ENCODE peak calls at places on chromosomes 13 and 19, in four cellular contexts. One of them, this sample, is unnamed. For H3K4me1, the result is how much of the 10 kb centered on the place peaks cover.

GRCh38 chr19:31271569-31271911 is 77.7 kb downstream of the TSHZ3 start:
- DNase-seq in tibial nerve: no peak
- DNase-seq in upper lobe of right lung: no peak
- DNase-seq in lower lobe of right lung: no peak
- DNase-seq in this sample: no peak

GRCh38 chr19:27765397-27765796 is 1447.6 kb downstream of the UQCRFS1 start:
- DNase-seq in tibial nerve: peak
- DNase-seq in lower lobe of right lung: no peak
- DNase-seq in upper lobe of right lung: no peak
- DNase-seq in this sample: no peak

GRCh38 chr19:36113895-36114762 is 546 bp downstream of the POLR2I start:
- DNase-seq in upper lobe of right lung: no peak
- DNase-seq in lower lobe of right lung: no peak
- DNase-seq in tibial nerve: peak
- DNase-seq in this sample: peak

GRCh38 chr13:106496072-106496997 is 39.1 kb downstream of the EFNB2 start:
- DNase-seq in tibial nerve: no peak
- DNase-seq in upper lobe of right lung: no peak
- DNase-seq in lower lobe of right lung: no peak
- DNase-seq in this sample: no peak

GRCh38 chr19:32543107-32543900 is 37.7 kb upstream of the PDCD5 start:
- DNase-seq in tibial nerve: no peak
- DNase-seq in upper lobe of right lung: no peak
- DNase-seq in lower lobe of right lung: no peak
- DNase-seq in this sample: no peak

GRCh38 chr13:40031031-40031430 is 375.6 kb downstream of the COG6 start:
- DNase-seq in upper lobe of right lung: no peak
- DNase-seq in lower lobe of right lung: no peak
- DNase-seq in tibial nerve: no peak
- DNase-seq in this sample: no peak

GRCh38 chr19:1947651-1948209 is 6.8 kb downstream of the CSNK1G2 start:
- DNase-seq in lower lobe of right lung: no peak
- DNase-seq in upper lobe of right lung: peak
- DNase-seq in tibial nerve: no peak
- DNase-seq in this sample: no peak

GRCh38 chr19:6210091-6210490 is 69.7 kb downstream of the MLLT1 start:
- DNase-seq in lower lobe of right lung: peak
- DNase-seq in tibial nerve: no peak
- DNase-seq in upper lobe of right lung: peak
- DNase-seq in this sample: no peak

GRCh38 chr13:22110368-22110767 is 439.5 kb downstream of the FGF9 start:
- DNase-seq in upper lobe of right lung: no peak
- DNase-seq in tibial nerve: no peak
- DNase-seq in lower lobe of right lung: no peak
- DNase-seq in this sample: no peak

GRCh38 chr13:94343243-94343585 is 136.3 kb downstream of the DCT start:
- DNase-seq in tibial nerve: no peak
- DNase-seq in lower lobe of right lung: no peak
- DNase-seq in upper lobe of right lung: no peak
- DNase-seq in this sample: no peak

GRCh38 chr19:4969772-4970531 is 1.0 kb downstream of the KDM4B start:
- DNase-seq in upper lobe of right lung: no peak
- DNase-seq in tibial nerve: no peak
- DNase-seq in lower lobe of right lung: no peak
- DNase-seq in this sample: no peak

GRCh38 chr19:14477417-14478112 is 2.4 kb upstream of the PTGER1 start:
- DNase-seq in upper lobe of right lung: no peak
- DNase-seq in tibial nerve: no peak
- DNase-seq in lower lobe of right lung: no peak
- DNase-seq in this sample: no peak

GRCh38 chr13:49749852-49750251 is 42.6 kb downstream of the KPNA3 start:
- DNase-seq in upper lobe of right lung: no peak
- DNase-seq in tibial nerve: no peak
- DNase-seq in lower lobe of right lung: no peak
- DNase-seq in this sample: no peak

GRCh38 chr19:17404621-17405249 is 695 bp downstream of the BST2 start:
- DNase-seq in lower lobe of right lung: no peak
- DNase-seq in tibial nerve: no peak
- DNase-seq in upper lobe of right lung: no peak
- DNase-seq in this sample: no peak

GRCh38 chr19:51354103-51354741 is 12.0 kb downstream of the ETFB start:
- DNase-seq in tibial nerve: no peak
- DNase-seq in lower lobe of right lung: no peak
- DNase-seq in upper lobe of right lung: no peak
- DNase-seq in this sample: no peak

GRCh38 chr19:55372316-55373081 is 2.2 kb upstream of the IL11 start:
- DNase-seq in upper lobe of right lung: no peak
- DNase-seq in lower lobe of right lung: no peak
- DNase-seq in tibial nerve: no peak
- DNase-seq in this sample: no peak

GRCh38 chr19:12833747-12834417 is 497 bp downstream of the RTBDN start:
- DNase-seq in upper lobe of right lung: peak
- DNase-seq in lower lobe of right lung: no peak
- DNase-seq in tibial nerve: no peak
- DNase-seq in this sample: peak

GRCh38 chr13:79937311-79938243 is 403.3 kb downstream of the SPRY2 start:
- DNase-seq in upper lobe of right lung: no peak
- DNase-seq in tibial nerve: no peak
- DNase-seq in lower lobe of right lung: no peak
- DNase-seq in this sample: no peak

GRCh38 chr13:110304256-110304655 is 2.7 kb downstream of the COL4A1 start:
- DNase-seq in tibial nerve: peak
- DNase-seq in upper lobe of right lung: no peak
- DNase-seq in lower lobe of right lung: no peak
- DNase-seq in this sample: no peak

GRCh38 chr19:49680473-49681351 is 3.6 kb downstream of the PRMT1 start:
- DNase-seq in upper lobe of right lung: peak
- DNase-seq in lower lobe of right lung: peak
- DNase-seq in tibial nerve: peak
- DNase-seq in this sample: peak

GRCh38 chr13:96238861-96239260 is 149.0 kb downstream of the HS6ST3 start:
- DNase-seq in lower lobe of right lung: no peak
- DNase-seq in tibial nerve: no peak
- DNase-seq in upper lobe of right lung: no peak
- DNase-seq in this sample: no peak

GRCh38 chr19:12668937-12669271 is 2.3 kb downstream of the WDR83 start:
- DNase-seq in lower lobe of right lung: peak
- DNase-seq in upper lobe of right lung: peak
- DNase-seq in tibial nerve: peak
- DNase-seq in this sample: no peak

GRCh38 chr19:1237754-1238372 is at the start of gene CBARP:
- DNase-seq in lower lobe of right lung: no peak
- DNase-seq in upper lobe of right lung: peak
- DNase-seq in tibial nerve: no peak
- DNase-seq in this sample: no peak

GRCh38 chr13:113777311-113778260 is 18.6 kb downstream of the TMEM255B start:
- DNase-seq in upper lobe of right lung: peak
- DNase-seq in lower lobe of right lung: no peak
- DNase-seq in tibial nerve: no peak
- DNase-seq in this sample: no peak

GRCh38 chr19:34962945-34963530 is 991 bp downstream of the ZNF792 start:
- DNase-seq in lower lobe of right lung: no peak
- DNase-seq in upper lobe of right lung: no peak
- DNase-seq in tibial nerve: no peak
- DNase-seq in this sample: no peak

GRCh38 chr13:71607575-71607974 is 259.4 kb downstream of the DACH1 start:
- DNase-seq in lower lobe of right lung: no peak
- DNase-seq in tibial nerve: no peak
- DNase-seq in upper lobe of right lung: no peak
- DNase-seq in this sample: no peak

GRCh38 chr13:112764864-112765561 is 75.2 kb downstream of the ATP11A start:
- DNase-seq in tibial nerve: no peak
- DNase-seq in lower lobe of right lung: peak
- DNase-seq in upper lobe of right lung: peak
- DNase-seq in this sample: peak

GRCh38 chr13:76832258-76832988 is 53.8 kb downstream of the KCTD12 start:
- DNase-seq in upper lobe of right lung: no peak
- DNase-seq in lower lobe of right lung: no peak
- DNase-seq in tibial nerve: no peak
- DNase-seq in this sample: no peak

GRCh38 chr19:45107621-45108170 is 14.7 kb downstream of the PPP1R37 start:
- DNase-seq in lower lobe of right lung: no peak
- DNase-seq in upper lobe of right lung: no peak
- DNase-seq in tibial nerve: no peak
- DNase-seq in this sample: no peak

GRCh38 chr19:53780506-53780905 is 43.6 kb downstream of the NLRP12 start:
- DNase-seq in lower lobe of right lung: no peak
- DNase-seq in upper lobe of right lung: no peak
- DNase-seq in tibial nerve: no peak
- DNase-seq in this sample: no peak
- H3K4me1 ChIP-seq in lower lobe of right lung: under half
- H3K4me1 ChIP-seq in upper lobe of right lung: under half
- H3K4me1 ChIP-seq in tibial nerve: under half
- H3K4me1 ChIP-seq in this sample: under half

DNA sequence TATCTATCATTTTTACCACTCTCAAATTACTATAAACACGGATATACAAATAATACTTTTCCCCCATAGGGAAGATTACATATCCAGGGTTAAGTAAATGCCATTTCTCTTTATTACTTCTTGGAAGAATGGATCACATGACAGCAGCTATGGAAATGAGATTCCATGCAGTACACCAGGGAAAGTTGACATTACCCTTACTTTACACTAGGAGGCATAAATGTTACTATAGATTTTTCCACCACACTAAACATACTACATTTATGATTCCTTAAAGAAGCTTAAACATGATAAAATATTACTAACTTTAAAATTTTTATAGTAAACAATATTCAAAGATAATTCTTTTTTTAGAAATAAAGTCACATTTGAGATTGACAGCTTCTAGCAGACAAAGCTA is 611.4 kb downstream of the PCDH9 start:
- DNase-seq in upper lobe of right lung: no peak
- DNase-seq in tibial nerve: no peak
- DNase-seq in lower lobe of right lung: no peak
- DNase-seq in this sample: no peak
- TF ChIP-seq CTCF in upper lobe of right lung: peak
- TF ChIP-seq CTCF in tibial nerve: peak
- TF ChIP-seq CTCF in lower lobe of right lung: peak
- TF ChIP-seq CTCF in this sample: no peak

DNA sequence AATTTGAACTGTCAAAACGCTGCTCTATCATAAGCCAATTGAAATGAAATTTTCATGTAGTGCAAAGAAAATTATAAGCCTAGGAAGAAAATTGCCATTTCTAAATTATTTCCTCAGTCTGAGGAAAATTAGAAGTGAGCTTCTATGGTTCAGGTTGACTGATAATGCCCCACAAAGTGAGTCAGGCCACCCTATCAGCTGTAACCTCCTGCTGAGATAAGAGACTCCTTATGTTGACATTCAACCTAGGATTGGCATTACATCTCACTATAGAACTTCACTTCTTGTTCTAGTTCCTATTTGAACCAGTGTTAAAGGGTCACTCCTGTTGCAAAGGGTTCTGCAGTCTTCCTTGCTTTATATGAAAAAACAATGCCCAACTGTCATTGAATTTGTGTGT is 32.6 kb upstream of the RFC3 start:
- DNase-seq in upper lobe of right lung: no peak
- DNase-seq in tibial nerve: no peak
- DNase-seq in lower lobe of right lung: no peak
- DNase-seq in this sample: no peak
- H3K4me1 ChIP-seq in upper lobe of right lung: under half
- H3K4me1 ChIP-seq in tibial nerve: under half
- H3K4me1 ChIP-seq in lower lobe of right lung: under half
- H3K4me1 ChIP-seq in this sample: under half

GRCh38 chr13:59176775-59177174 is 987.0 kb downstream of the DIAPH3 start:
- DNase-seq in tibial nerve: no peak
- DNase-seq in lower lobe of right lung: no peak
- DNase-seq in upper lobe of right lung: no peak
- DNase-seq in this sample: no peak
- TF ChIP-seq CTCF in tibial nerve: no peak
- TF ChIP-seq CTCF in lower lobe of right lung: no peak
- TF ChIP-seq CTCF in upper lobe of right lung: no peak
- TF ChIP-seq CTCF in this sample: no peak

GRCh38 chr19:38928406-38929001 is 2.1 kb downstream of the SARS2 start:
- DNase-seq in upper lobe of right lung: no peak
- DNase-seq in lower lobe of right lung: no peak
- DNase-seq in tibial nerve: no peak
- DNase-seq in this sample: no peak

GRCh38 chr19:38930776-38931761 is at the start of gene MRPS12:
- DNase-seq in tibial nerve: peak
- DNase-seq in lower lobe of right lung: peak
- DNase-seq in upper lobe of right lung: peak
- DNase-seq in this sample: peak

GRCh38 chr19:38932425-38933179 is 1.9 kb downstream of the MRPS12 start:
- DNase-seq in lower lobe of right lung: no peak
- DNase-seq in upper lobe of right lung: no peak
- DNase-seq in tibial nerve: no peak
- DNase-seq in this sample: peak

GRCh38 chr19:38933544-38933943 is 2.8 kb downstream of the MRPS12 start:
- DNase-seq in tibial nerve: no peak
- DNase-seq in upper lobe of right lung: no peak
- DNase-seq in lower lobe of right lung: no peak
- DNase-seq in this sample: no peak

GRCh38 chr19:38929929-38930775 is at the start of gene SARS2:
- DNase-seq in tibial nerve: peak
- DNase-seq in upper lobe of right lung: peak
- DNase-seq in lower lobe of right lung: peak
- DNase-seq in this sample: peak
- H3K4me1 ChIP-seq in tibial nerve: under half
- H3K4me1 ChIP-seq in upper lobe of right lung: under half
- H3K4me1 ChIP-seq in lower lobe of right lung: under half
- H3K4me1 ChIP-seq in this sample: under half

DNA sequence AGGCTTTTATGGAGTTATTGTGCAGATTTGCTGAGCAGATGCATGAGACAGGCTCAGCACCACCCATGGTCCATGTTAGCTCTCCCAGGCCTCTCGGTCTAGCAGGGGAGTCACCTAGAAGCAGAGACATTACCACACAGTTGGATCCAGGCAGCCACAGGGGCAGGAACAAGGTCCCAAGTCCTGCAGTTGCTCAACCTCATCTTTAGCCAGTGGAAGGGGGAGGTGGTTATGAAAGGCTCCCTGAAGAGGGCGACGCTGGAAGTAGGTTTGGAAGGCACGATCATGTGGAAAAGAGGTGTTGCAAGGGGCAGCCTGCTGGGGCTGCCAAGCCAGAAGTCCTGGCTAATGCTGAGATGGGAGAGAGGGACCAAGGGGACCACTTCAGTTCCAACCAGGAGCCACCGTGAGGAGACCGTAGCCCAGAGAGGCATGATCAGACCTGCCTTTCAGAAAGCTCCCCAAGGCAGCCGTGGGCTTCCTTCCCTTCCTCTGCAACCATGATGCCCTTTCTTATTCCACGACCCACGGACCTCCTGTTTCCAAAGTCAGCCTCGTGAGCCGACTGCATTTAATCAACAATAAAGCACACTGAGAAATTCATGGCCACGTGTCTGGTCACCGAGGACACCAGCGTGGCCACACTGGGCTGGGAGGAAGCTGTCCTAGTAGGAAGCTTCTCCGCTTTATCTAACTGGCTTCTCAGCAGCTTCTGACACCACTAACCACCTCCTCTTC is 2.5 kb downstream of the AP1M1 start:
- DNase-seq in lower lobe of right lung: peak
- DNase-seq in upper lobe of right lung: peak
- DNase-seq in tibial nerve: peak
- DNase-seq in this sample: no peak
- TF ChIP-seq CTCF in lower lobe of right lung: no peak
- TF ChIP-seq CTCF in upper lobe of right lung: no peak
- TF ChIP-seq CTCF in tibial nerve: no peak
- TF ChIP-seq CTCF in this sample: no peak

GRCh38 chr13:98571955-98572662 is 4.8 kb downstream of the STK24 start:
- DNase-seq in tibial nerve: no peak
- DNase-seq in lower lobe of right lung: no peak
- DNase-seq in upper lobe of right lung: no peak
- DNase-seq in this sample: no peak
- H3K4me1 ChIP-seq in tibial nerve: under half
- H3K4me1 ChIP-seq in lower lobe of right lung: half or more
- H3K4me1 ChIP-seq in upper lobe of right lung: half or more
- H3K4me1 ChIP-seq in this sample: under half

This sample was measured in left lung.